ENCODE peak calls at places on chromosomes 1 and 21, in eight cellular contexts. T is A673, J is mammary epithelial cell, I is PC-3, Z is HCT116, M is neural progenitor cell, C is GM23338, A is astrocyte. H is an unnamed sample.
A peak's percentile ranks its signal among the peaks of the same experiment; 100 is the strongest.

GRCh38 chr1:207827488-207827830 is 75.6 kb downstream of the CD46 start:
- DNase-seq in J (no peak), I (no peak), A (no peak), Z (no peak), T (no peak), C (no peak), M (no peak), H (no peak)

GRCh38 chr1:19000065-19000464 is 43.6 kb upstream of the IFFO2 start:
- DNase-seq in A (peak; percentile 7), T (no peak), I (no peak), C (peak; percentile 28), Z (no peak), M (no peak), J (peak; percentile 83), H (no peak)

GRCh38 chr1:55185832-55186231 is 29.3 kb downstream of the USP24 start:
- DNase-seq in J (no peak), C (no peak), I (no peak), Z (no peak), T (no peak), A (no peak), M (no peak), H (no peak)

GRCh38 chr1:8020032-8020431 is 6.1 kb downstream of the ERRFI1 start:
- DNase-seq in Z (no peak), I (peak; percentile 92), M (no peak), T (peak; percentile 54), C (no peak), J (peak; percentile 81), A (peak; percentile 77), H (no peak)

GRCh38 chr1:226980122-226980551 is 40.0 kb downstream of the COQ8A start:
- DNase-seq in I (no peak), J (no peak), M (no peak), T (no peak), C (no peak), Z (no peak), A (no peak), H (no peak)

GRCh38 chr1:43671626-43672330 is 21.8 kb downstream of the KDM4A start:
- DNase-seq in A (peak; percentile 76), Z (no peak), M (no peak), J (peak; percentile 61), I (no peak), T (no peak), C (no peak), H (no peak)

GRCh38 chr1:236608930-236609726 is 4.8 kb upstream of the HEATR1 start:
- DNase-seq in T (peak; percentile 77), A (peak; percentile 6), Z (peak; percentile 48), M (peak; percentile 72), I (peak; percentile 52), C (peak; percentile 80), J (peak; percentile 38), H (peak; percentile 73)

GRCh38 chr1:116493036-116493435 is 77.8 kb downstream of the CD58 start:
- DNase-seq in Z (no peak), A (no peak), T (no peak), C (no peak), I (no peak), M (no peak), J (no peak), H (no peak)

GRCh38 chr1:205907794-205908193 is 35.5 kb downstream of the SLC26A9 start:
- DNase-seq in M (peak; percentile 43), T (no peak), I (peak; percentile 74), A (no peak), J (peak; percentile 30), Z (peak; percentile 39), C (peak; percentile 75), H (no peak)

GRCh38 chr1:34905098-34905459 is 24.4 kb downstream of the DLGAP3 start:
- DNase-seq in Z (no peak), A (no peak), T (no peak), C (no peak), J (no peak), M (no peak), I (no peak), H (no peak)

GRCh38 chr1:96487404-96487803 is 234.2 kb upstream of the PTBP2 start:
- DNase-seq in I (no peak), Z (peak; percentile 13), A (peak; percentile 73), T (no peak), J (peak; percentile 80), M (no peak), C (no peak), H (no peak)

GRCh38 chr21:43681650-43682049 is 22.3 kb downstream of the RRP1B start:
- DNase-seq in T (no peak), Z (no peak), M (no peak), C (no peak), I (peak; percentile 43), J (peak; percentile 43), A (no peak), H (no peak)

GRCh38 chr1:73909043-73909567 is 288.9 kb downstream of the LRRIQ3 start:
- DNase-seq in Z (no peak), C (no peak), J (no peak), M (no peak), T (peak; percentile 10), A (no peak), I (no peak), H (no peak)

GRCh38 chr1:180563013-180563827 is 4.5 kb downstream of the OVAAL start:
- DNase-seq in J (peak; percentile 61), I (no peak), Z (no peak), C (no peak), T (no peak), A (peak; percentile 64), M (no peak), H (no peak)

GRCh38 chr1:175262646-175263045 is 70.1 kb upstream of the KIAA0040 start:
- DNase-seq in C (no peak), T (no peak), Z (no peak), I (peak; percentile 47), A (no peak), J (peak; percentile 57), M (no peak), H (no peak)

GRCh38 chr1:167934407-167935251 is 1.9 kb upstream of the DCAF6 start:
- DNase-seq in I (no peak), M (no peak), J (no peak), Z (no peak), A (peak; percentile 41), C (no peak), T (no peak), H (no peak)

GRCh38 chr1:84583648-84584047 is 9.4 kb upstream of the CTBS start:
- DNase-seq in Z (no peak), A (no peak), T (peak; percentile 15), J (no peak), I (no peak), C (no peak), M (peak; percentile 42), H (no peak)

GRCh38 chr21:45596704-45597318 is 46.7 kb upstream of the PCBP3 start:
- DNase-seq in J (peak; percentile 21), I (peak; percentile 79), M (peak; percentile 83), A (no peak), T (peak; percentile 60), Z (peak; percentile 48), C (peak; percentile 91), H (no peak)

GRCh38 chr1:12087797-12088314 is 24.8 kb downstream of the TNFRSF8 start:
- DNase-seq in T (no peak), Z (no peak), A (no peak), J (no peak), M (no peak), C (no peak), I (no peak), H (no peak)

GRCh38 chr1:100188617-100189016 is 10.6 kb upstream of the LRRC39 start:
- DNase-seq in I (no peak), M (no peak), T (peak; percentile 72), C (no peak), A (peak; percentile 96), J (peak; percentile 6), Z (no peak), H (no peak)

GRCh38 chr1:29474845-29475244 is 238.5 kb downstream of the PTPRU start:
- DNase-seq in C (no peak), I (no peak), M (no peak), J (no peak), T (no peak), Z (no peak), A (no peak), H (no peak)
- TF ChIP-seq EZH2 in C (no peak), I (no peak), M (no peak), J (no peak), T (no peak), Z (no peak), A (no peak), H (no peak)

DNA sequence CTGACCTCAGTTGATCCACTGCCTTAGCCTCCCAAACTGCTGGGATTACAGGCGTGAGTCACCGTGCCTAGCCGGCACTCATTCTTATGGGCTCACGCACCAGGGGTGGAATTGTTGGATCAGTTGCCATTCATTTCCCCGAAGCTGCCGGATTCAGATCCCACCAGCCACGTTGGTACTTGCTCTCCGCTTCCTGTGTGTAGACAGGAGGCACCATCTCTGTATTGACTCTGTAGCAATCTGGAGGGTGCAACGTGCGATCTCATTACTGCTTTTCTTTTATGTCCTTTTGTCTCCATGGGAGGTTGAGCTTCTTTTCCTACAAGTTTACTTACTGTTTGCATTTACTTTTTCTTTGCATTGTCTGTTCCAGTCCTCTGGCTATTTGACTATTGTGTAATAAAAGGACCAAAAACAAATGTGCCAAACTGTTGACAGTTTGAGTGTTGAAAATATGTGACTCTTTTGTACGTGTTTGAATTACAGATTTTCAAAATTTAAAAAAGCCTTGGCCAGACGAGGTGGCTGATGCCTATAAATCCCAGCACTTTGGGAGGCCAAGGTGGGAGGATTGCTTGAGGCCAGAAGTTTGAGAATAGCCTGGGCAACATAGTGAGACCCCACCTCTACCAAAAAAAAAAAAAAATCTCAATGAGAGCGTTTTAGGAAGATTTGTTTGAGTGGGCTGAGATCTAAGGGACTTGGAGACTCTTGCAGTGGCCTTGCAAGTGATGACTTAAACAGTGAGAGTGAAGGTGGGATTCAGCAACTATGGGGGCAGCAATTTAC is 39.1 kb downstream of the SPSB1 start:
- DNase-seq in A (peak; percentile 40), T (no peak), C (no peak), M (no peak), J (no peak), Z (peak; percentile 3), I (no peak), H (no peak)
- H3K27ac ChIP-seq in A (no peak overlapping the region), T (no peak overlapping the region), C (no peak overlapping the region), M (no peak overlapping the region), J (no peak overlapping the region), Z (no peak overlapping the region), I (no peak overlapping the region), H (no peak overlapping the region)

DNA sequence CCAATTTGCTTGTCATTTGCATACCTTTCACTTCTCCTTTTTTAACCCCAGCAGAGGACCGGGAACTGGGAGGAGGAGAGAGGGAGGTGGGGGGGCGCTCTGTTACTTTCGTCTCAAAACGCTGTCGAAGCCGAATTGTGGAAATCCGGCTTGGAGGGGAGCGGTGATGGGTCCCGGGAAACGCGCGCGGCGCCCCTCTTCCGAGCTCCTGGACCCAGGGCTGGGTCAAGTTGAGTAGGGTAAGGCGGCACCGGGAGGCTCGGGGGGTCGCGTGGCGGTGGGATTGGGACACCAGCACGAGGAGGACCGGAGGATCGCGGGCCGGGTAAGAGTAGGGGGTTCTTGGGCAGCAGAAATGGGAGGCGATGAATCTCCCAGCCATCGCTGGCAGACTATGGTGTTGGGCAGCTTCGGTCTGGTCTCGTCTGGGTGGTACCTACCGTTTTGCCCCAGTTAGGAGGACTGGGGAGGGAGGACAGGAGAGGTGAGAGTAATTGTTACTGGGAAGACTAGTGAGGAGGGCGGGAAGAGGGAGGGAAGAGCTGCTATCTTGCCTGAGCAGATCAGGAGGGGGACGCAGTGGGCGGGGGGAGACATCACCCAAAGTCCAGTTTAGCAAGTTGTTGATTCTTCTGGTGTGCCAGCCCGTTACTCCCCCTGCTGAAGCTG is 1.4 kb downstream of the PROX1 start:
- DNase-seq in I (no peak), J (no peak), C (peak; percentile 81), M (peak; percentile 58), A (no peak), Z (no peak), T (no peak), H (no peak)
- TF ChIP-seq EZH2 in I (no peak), J (no peak), C (no peak), M (peak; percentile 75), A (no peak), Z (no peak), T (peak; percentile 82), H (no peak)

GRCh38 chr1:110393691-110394564 is 3.1 kb upstream of the SLC16A4 start:
- DNase-seq in Z (no peak), M (no peak), J (peak; percentile 79), I (peak; percentile 89), T (no peak), A (peak; percentile 81), C (no peak), H (no peak)
- H3K27ac ChIP-seq in Z (no peak overlapping the region), M (no peak overlapping the region), J (no peak overlapping the region), I (peak overlapping the region; percentile 69), T (no peak overlapping the region), A (peak overlapping the region; percentile 9), C (no peak overlapping the region), H (peak overlapping the region; percentile 76)

H was measured in SK-N-MC.